ENCODE peak calls at places on chromosomes 11 and 22, in six cellular contexts. I, X, Z, S, T and A are unnamed samples.

GRCh38 chr11:12755510-12755909 is 81.3 kb downstream of the TEAD1 start:
- DNase-seq in S (no peak), T (no peak), Z (no peak), I (no peak), X (peak), A (no peak)

GRCh38 chr22:29079218-29079901 is 6.5 kb downstream of the KREMEN1 start:
- DNase-seq in Z (no peak), S (no peak), T (peak), X (no peak), I (no peak), A (peak)

GRCh38 chr11:130189492-130190210 is 30.1 kb downstream of the ST14 start:
- DNase-seq in T (no peak), X (no peak), I (no peak), S (no peak), Z (no peak), A (no peak)

GRCh38 chr11:17954395-17955252 is 58.2 kb downstream of the SERGEF start:
- DNase-seq in T (no peak), S (no peak), Z (no peak), I (no peak), X (no peak), A (no peak)

GRCh38 chr11:69840371-69841169 is 21.4 kb upstream of the FGF3 start:
- DNase-seq in X (peak), S (no peak), T (peak), Z (no peak), I (no peak), A (no peak)

GRCh38 chr11:65421204-65422103 is 1.1 kb upstream of the NEAT1 start:
- DNase-seq in X (peak), Z (peak), T (peak), I (peak), S (peak), A (peak)

GRCh38 chr22:17552737-17553136 is 10.6 kb upstream of the SLC25A18 start:
- DNase-seq in S (no peak), T (no peak), Z (no peak), X (no peak), I (no peak), A (no peak)

GRCh38 chr11:68684385-68685356 is at the start of gene GAL:
- DNase-seq in I (no peak), Z (no peak), S (no peak), X (peak), T (peak), A (no peak)

GRCh38 chr22:50542416-50542927 is 3.2 kb upstream of the KLHDC7B start:
- DNase-seq in I (no peak), T (no peak), Z (no peak), X (no peak), S (no peak), A (no peak)

GRCh38 chr11:61384271-61385242 is 7.8 kb upstream of the TMEM216 start:
- DNase-seq in I (no peak), X (peak), Z (no peak), T (peak), S (no peak), A (no peak)

GRCh38 chr22:24421428-24421931 is 5.9 kb upstream of the ADORA2A start:
- DNase-seq in T (peak), Z (no peak), X (peak), I (no peak), S (no peak), A (no peak)

GRCh38 chr22:30228509-30229359 is 17.8 kb downstream of the LIF start:
- DNase-seq in I (no peak), Z (no peak), X (peak), T (peak), S (no peak), A (no peak)

GRCh38 chr11:66409226-66409625 is 11.6 kb upstream of the NPAS4 start:
- DNase-seq in Z (no peak), T (no peak), I (no peak), X (no peak), S (no peak), A (no peak)

GRCh38 chr22:30433773-30434172 is 8.2 kb downstream of the MTFP1 start:
- DNase-seq in S (no peak), X (no peak), T (no peak), I (no peak), Z (no peak), A (no peak)

GRCh38 chr11:8219257-8220021 is 44.2 kb downstream of the LMO1 start:
- DNase-seq in Z (no peak), X (peak), T (peak), S (no peak), I (no peak), A (no peak)

GRCh38 chr22:38738475-38739070 is 17.2 kb downstream of the SUN2 start:
- DNase-seq in Z (no peak), S (no peak), T (no peak), I (no peak), X (no peak), A (no peak)

GRCh38 chr11:120034881-120035620 is 102.9 kb downstream of the TRIM29 start:
- DNase-seq in Z (no peak), S (no peak), T (no peak), I (no peak), X (no peak), A (no peak)

GRCh38 chr11:129846508-129847335 is 31.1 kb downstream of the TMEM45B start:
- DNase-seq in I (no peak), S (no peak), T (peak), X (peak), Z (no peak), A (peak)